ENCODE peak calls at places on chromosomes 13 and 19, in nine cellular contexts. O is hepatocyte; S is Peyer's patch; H is lung; Q is endodermal cell; K is CD4-positive, CD25-positive, alpha-beta regulatory T cell; D is CD8-positive, alpha-beta memory T cell; R is left ventricle myocardium inferior; J is psoas muscle. Z is an unnamed sample.
A peak's percentile ranks its signal among the peaks of the same experiment; 100 is the strongest.

GRCh38 chr13:101397742-101398141 is 18.6 kb downstream of the NALCN start:
- DNase-seq in O (no peak), S (no peak), H (no peak), Q (no peak), K (no peak), D (no peak), R (no peak), J (no peak), Z (no peak)

GRCh38 chr13:48199404-48199991 is 33.5 kb upstream of the ITM2B start:
- DNase-seq in O (no peak), S (no peak), H (no peak), Q (no peak), K (no peak), D (no peak), R (no peak), J (no peak), Z (no peak)

GRCh38 chr19:49809155-49809986 is 3.7 kb downstream of the FUZ start:
- DNase-seq in O (peak; percentile 67), S (no peak), H (peak; percentile 42), Q (peak; percentile 84), K (peak; percentile 58), D (peak; percentile 41), R (peak; percentile 70), J (peak; percentile 85), Z (peak; percentile 46)

GRCh38 chr13:47708386-47708785 is 292.7 kb downstream of the SUCLA2 start:
- DNase-seq in O (no peak), S (no peak), H (peak; percentile 9), Q (no peak), K (no peak), D (no peak), R (no peak), J (no peak), Z (no peak)

GRCh38 chr13:44543424-44543823 is 32.7 kb downstream of the TSC22D1 start:
- DNase-seq in O (no peak), S (no peak), H (no peak), Q (no peak), K (no peak), D (no peak), R (no peak), J (no peak), Z (no peak)

GRCh38 chr19:48963371-48964204 is 1.5 kb upstream of the FTL start:
- DNase-seq in O (peak; percentile 91), S (peak; percentile 86), H (no peak), Q (peak; percentile 94), K (no peak), D (no peak), R (peak; percentile 72), J (peak; percentile 88), Z (peak; percentile 78)

GRCh38 chr19:35262101-35262761 is 6.5 kb upstream of the USF2 start:
- DNase-seq in O (peak; percentile 3), S (peak; percentile 44), H (no peak), Q (peak; percentile 49), K (no peak), D (no peak), R (no peak), J (peak; percentile 55), Z (no peak)

GRCh38 chr19:47781590-47782318 is 3.3 kb downstream of the SELENOW start:
- DNase-seq in O (no peak), S (peak; percentile 62), H (peak; percentile 49), Q (no peak), K (no peak), D (no peak), R (peak; percentile 50), J (no peak), Z (peak; percentile 32)

GRCh38 chr13:89407357-89407756 is 1736.2 kb downstream of the SLITRK5 start:
- DNase-seq in O (no peak), S (no peak), H (no peak), Q (no peak), K (no peak), D (no peak), R (no peak), J (no peak), Z (no peak)

GRCh38 chr13:66222127-66222526 is 1008.0 kb downstream of the PCDH9 start:
- DNase-seq in O (no peak), S (no peak), H (no peak), Q (no peak), K (no peak), D (no peak), R (no peak), J (no peak), Z (no peak)

GRCh38 chr13:34747507-34747906 is 194.6 kb upstream of the NBEA start:
- DNase-seq in O (no peak), S (no peak), H (no peak), Q (no peak), K (no peak), D (no peak), R (no peak), J (no peak), Z (no peak)

GRCh38 chr19:32581704-32582164 is 744 bp downstream of the PDCD5 start:
- DNase-seq in O (peak; percentile 39), S (no peak), H (no peak), Q (peak; percentile 71), K (no peak), D (no peak), R (peak; percentile 27), J (peak; percentile 60), Z (no peak)

GRCh38 chr13:26653310-26653709 is 95.8 kb downstream of the WASF3 start:
- DNase-seq in O (no peak), S (no peak), H (no peak), Q (no peak), K (no peak), D (no peak), R (no peak), J (no peak), Z (no peak)

GRCh38 chr13:66503890-66504289 is 726.2 kb downstream of the PCDH9 start:
- DNase-seq in O (peak; percentile 15), S (no peak), H (no peak), Q (peak; percentile 59), K (no peak), D (no peak), R (no peak), J (no peak), Z (no peak)

GRCh38 chr19:33431986-33432385 is 58.5 kb downstream of the CEBPG start:
- DNase-seq in O (no peak), S (no peak), H (no peak), Q (no peak), K (no peak), D (no peak), R (no peak), J (no peak), Z (no peak)

GRCh38 chr19:14616310-14616870 is 33.5 kb downstream of the CLEC17A start:
- DNase-seq in O (no peak), S (no peak), H (no peak), Q (no peak), K (no peak), D (no peak), R (no peak), J (no peak), Z (no peak)

GRCh38 chr19:14619404-14619803 is 36.5 kb downstream of the CLEC17A start:
- DNase-seq in O (no peak), S (no peak), H (no peak), Q (no peak), K (no peak), D (no peak), R (no peak), J (no peak), Z (no peak)

GRCh38 chr19:14612657-14613056 is 29.8 kb downstream of the CLEC17A start:
- DNase-seq in O (no peak), S (no peak), H (no peak), Q (no peak), K (no peak), D (no peak), R (no peak), J (no peak), Z (no peak)

GRCh38 chr19:14614099-14614412 is 31.2 kb downstream of the CLEC17A start:
- DNase-seq in O (no peak), S (no peak), H (peak; percentile 29), Q (no peak), K (no peak), D (no peak), R (no peak), J (no peak), Z (no peak)

GRCh38 chr19:14615628-14616027 is 32.7 kb downstream of the CLEC17A start:
- DNase-seq in O (no peak), S (no peak), H (no peak), Q (no peak), K (no peak), D (no peak), R (no peak), J (no peak), Z (no peak)
- H3K27ac ChIP-seq in O (no peak overlapping the region), S (no peak overlapping the region), H (no peak overlapping the region), Q (no peak overlapping the region), K (no peak overlapping the region), D (no peak overlapping the region), R (no peak overlapping the region), J (no peak overlapping the region), Z (no peak overlapping the region)

DNA sequence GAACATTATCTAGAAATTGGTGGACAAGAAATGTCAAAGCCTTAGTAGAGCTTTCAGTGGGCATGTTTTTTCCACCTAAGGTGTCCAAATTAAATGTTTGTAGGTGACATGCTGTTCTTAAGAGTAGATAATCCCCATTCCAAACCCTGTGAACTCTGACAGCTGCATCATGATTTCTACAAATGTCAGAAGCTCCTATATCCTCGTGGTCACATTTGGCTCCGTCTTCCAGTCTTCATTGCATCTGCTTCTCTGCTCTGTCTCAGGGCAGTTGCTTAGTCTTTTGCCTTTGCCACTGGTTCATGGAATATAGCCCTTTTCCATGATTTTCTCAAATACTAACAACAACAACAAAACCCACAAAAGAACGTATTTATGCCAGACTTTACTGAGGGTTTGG is 234.5 kb downstream of the DLEU7 start:
- DNase-seq in O (no peak), S (no peak), H (no peak), Q (no peak), K (no peak), D (no peak), R (no peak), J (no peak), Z (no peak)
- H3K27ac ChIP-seq in O (no peak overlapping the region), S (no peak overlapping the region), H (no peak overlapping the region), Q (no peak overlapping the region), K (no peak overlapping the region), D (no peak overlapping the region), R (no peak overlapping the region), J (no peak overlapping the region), Z (no peak overlapping the region)

DNA sequence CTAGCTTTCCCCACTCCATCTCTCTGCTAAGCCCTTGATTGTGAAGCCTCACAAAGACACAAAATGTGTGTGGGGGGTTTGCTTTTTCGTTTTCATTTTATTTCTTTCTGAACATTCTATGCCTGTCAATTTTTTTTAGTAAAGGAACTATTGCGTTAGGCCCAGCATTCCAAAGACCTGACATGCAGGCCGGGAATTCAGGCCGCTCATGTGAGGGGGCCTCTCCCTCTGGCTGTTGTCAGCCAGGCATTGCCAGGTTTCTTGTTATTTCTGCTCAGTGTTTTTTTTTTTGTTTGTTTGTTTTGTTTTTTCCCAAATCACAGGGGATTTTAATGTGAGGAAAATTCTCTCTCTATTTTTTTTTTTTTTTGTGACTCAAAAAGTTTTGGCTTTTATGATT is 10.3 kb upstream of the MEDAG start:
- DNase-seq in O (peak; percentile 72), S (no peak), H (no peak), Q (no peak), K (no peak), D (no peak), R (peak; percentile 52), J (peak; percentile 87), Z (no peak)
- H3K27ac ChIP-seq in O (peak overlapping the region; percentile 68), S (no peak overlapping the region), H (no peak overlapping the region), Q (no peak overlapping the region), K (no peak overlapping the region), D (no peak overlapping the region), R (peak overlapping the region; percentile 47), J (no peak overlapping the region), Z (no peak overlapping the region)

GRCh38 chr13:43009506-43009905 is 13.9 kb upstream of the DNAJC15 start:
- DNase-seq in O (no peak), S (no peak), H (no peak), Q (no peak), K (no peak), D (no peak), R (no peak), J (no peak), Z (no peak)
- H3K27ac ChIP-seq in O (no peak overlapping the region), S (no peak overlapping the region), H (no peak overlapping the region), Q (no peak overlapping the region), K (no peak overlapping the region), D (no peak overlapping the region), R (no peak overlapping the region), J (no peak overlapping the region), Z (no peak overlapping the region)